ENCODE peak calls at places on chromosomes 4 and X, in six cellular contexts. One of them, this sample, is unnamed.

GRCh38 chrX:13266641-13267420 is 53.0 kb downstream of the ATXN3L start:
- DNase-seq in DMS153: no peak
- DNase-seq in AG09319: no peak
- DNase-seq in stimulated activated CD4-positive, alpha-beta T cell treated with anti-CD3 and anti-CD28 coated beads, Interleukin-12 subunit alpha, Interleukin-12 subunit beta, amount 100 ng/mL, for 48 hours: no peak
- DNase-seq in hypothalamus: no peak
- DNase-seq in HS-5: no peak
- DNase-seq in this sample: no peak

GRCh38 chr4:8900588-8900987 is 28.9 kb upstream of the HMX1 start:
- DNase-seq in DMS153: no peak
- DNase-seq in HS-5: no peak
- DNase-seq in hypothalamus: no peak
- DNase-seq in AG09319: no peak
- DNase-seq in stimulated activated CD4-positive, alpha-beta T cell treated with anti-CD3 and anti-CD28 coated beads, Interleukin-12 subunit alpha, Interleukin-12 subunit beta, amount 100 ng/mL, for 48 hours: no peak
- DNase-seq in this sample: no peak

GRCh38 chrX:74788545-74789086 is 136.6 kb downstream of the NEXMIF start:
- DNase-seq in stimulated activated CD4-positive, alpha-beta T cell treated with anti-CD3 and anti-CD28 coated beads, Interleukin-12 subunit alpha, Interleukin-12 subunit beta, amount 100 ng/mL, for 48 hours: no peak
- DNase-seq in hypothalamus: no peak
- DNase-seq in DMS153: peak; percentile 7
- DNase-seq in HS-5: no peak
- DNase-seq in AG09319: no peak
- DNase-seq in this sample: no peak

GRCh38 chr4:47486306-47486705 is 1.2 kb downstream of the ATP10D start:
- DNase-seq in hypothalamus: no peak
- DNase-seq in stimulated activated CD4-positive, alpha-beta T cell treated with anti-CD3 and anti-CD28 coated beads, Interleukin-12 subunit alpha, Interleukin-12 subunit beta, amount 100 ng/mL, for 48 hours: no peak
- DNase-seq in DMS153: no peak
- DNase-seq in HS-5: no peak
- DNase-seq in AG09319: no peak
- DNase-seq in this sample: no peak

GRCh38 chr4:186808635-186809018 is 85.0 kb upstream of the FAT1 start:
- DNase-seq in DMS153: no peak
- DNase-seq in HS-5: peak; percentile 6
- DNase-seq in hypothalamus: no peak
- DNase-seq in stimulated activated CD4-positive, alpha-beta T cell treated with anti-CD3 and anti-CD28 coated beads, Interleukin-12 subunit alpha, Interleukin-12 subunit beta, amount 100 ng/mL, for 48 hours: no peak
- DNase-seq in AG09319: no peak
- DNase-seq in this sample: no peak

GRCh38 chr4:187017156-187017555 is 293.5 kb upstream of the FAT1 start:
- DNase-seq in AG09319: no peak
- DNase-seq in stimulated activated CD4-positive, alpha-beta T cell treated with anti-CD3 and anti-CD28 coated beads, Interleukin-12 subunit alpha, Interleukin-12 subunit beta, amount 100 ng/mL, for 48 hours: no peak
- DNase-seq in DMS153: peak; percentile 21
- DNase-seq in HS-5: no peak
- DNase-seq in hypothalamus: no peak
- DNase-seq in this sample: no peak

GRCh38 chr4:31667701-31668100 is 947.5 kb downstream of the PCDH7 start:
- DNase-seq in HS-5: no peak
- DNase-seq in DMS153: no peak
- DNase-seq in stimulated activated CD4-positive, alpha-beta T cell treated with anti-CD3 and anti-CD28 coated beads, Interleukin-12 subunit alpha, Interleukin-12 subunit beta, amount 100 ng/mL, for 48 hours: no peak
- DNase-seq in AG09319: no peak
- DNase-seq in hypothalamus: no peak
- DNase-seq in this sample: no peak

GRCh38 chr4:153082322-153083301 is 121.6 kb upstream of the TRIM2 start:
- DNase-seq in HS-5: no peak
- DNase-seq in hypothalamus: no peak
- DNase-seq in DMS153: peak; percentile 17
- DNase-seq in stimulated activated CD4-positive, alpha-beta T cell treated with anti-CD3 and anti-CD28 coated beads, Interleukin-12 subunit alpha, Interleukin-12 subunit beta, amount 100 ng/mL, for 48 hours: no peak
- DNase-seq in AG09319: no peak
- DNase-seq in this sample: no peak

GRCh38 chr4:40548256-40548655 is 81.4 kb downstream of the RBM47 start:
- DNase-seq in stimulated activated CD4-positive, alpha-beta T cell treated with anti-CD3 and anti-CD28 coated beads, Interleukin-12 subunit alpha, Interleukin-12 subunit beta, amount 100 ng/mL, for 48 hours: no peak
- DNase-seq in hypothalamus: no peak
- DNase-seq in DMS153: no peak
- DNase-seq in HS-5: no peak
- DNase-seq in AG09319: no peak
- DNase-seq in this sample: no peak

GRCh38 chr4:128812360-128812958 is 3.0 kb downstream of the JADE1 start:
- DNase-seq in AG09319: no peak
- DNase-seq in stimulated activated CD4-positive, alpha-beta T cell treated with anti-CD3 and anti-CD28 coated beads, Interleukin-12 subunit alpha, Interleukin-12 subunit beta, amount 100 ng/mL, for 48 hours: peak; percentile 17
- DNase-seq in DMS153: peak; percentile 42
- DNase-seq in hypothalamus: peak; percentile 37
- DNase-seq in HS-5: peak; percentile 51
- DNase-seq in this sample: no peak

GRCh38 chr4:38621004-38621684 is 42.9 kb upstream of the KLF3 start:
- DNase-seq in stimulated activated CD4-positive, alpha-beta T cell treated with anti-CD3 and anti-CD28 coated beads, Interleukin-12 subunit alpha, Interleukin-12 subunit beta, amount 100 ng/mL, for 48 hours: no peak
- DNase-seq in AG09319: peak; percentile 73
- DNase-seq in HS-5: peak; percentile 55
- DNase-seq in hypothalamus: no peak
- DNase-seq in DMS153: peak; percentile 55
- DNase-seq in this sample: no peak

GRCh38 chr4:25865586-25865985 is 2.8 kb upstream of the SEL1L3 start:
- DNase-seq in hypothalamus: no peak
- DNase-seq in AG09319: no peak
- DNase-seq in stimulated activated CD4-positive, alpha-beta T cell treated with anti-CD3 and anti-CD28 coated beads, Interleukin-12 subunit alpha, Interleukin-12 subunit beta, amount 100 ng/mL, for 48 hours: no peak
- DNase-seq in DMS153: no peak
- DNase-seq in HS-5: no peak
- DNase-seq in this sample: no peak